ENCODE peak calls at places on chromosomes 3 and 15, in five cellular contexts. L, C, Q, E and J are unnamed samples.
A peak's percentile ranks its signal among the peaks of the same experiment; 100 is the strongest.

GRCh38 chr15:79743032-79743431 is 153.8 kb downstream of the MTHFS start:
- DNase-seq in Q (no peak), L (no peak), E (peak; percentile 18), C (no peak), J (no peak)

GRCh38 chr15:48866141-48866563 is 11.8 kb upstream of the EID1 start:
- DNase-seq in L (no peak), C (no peak), Q (no peak), E (peak; percentile 49), J (peak; percentile 25)

GRCh38 chr3:134002326-134002725 is 27.4 kb downstream of the SLCO2A1 start:
- DNase-seq in Q (peak; percentile 10), E (peak; percentile 26), L (no peak), C (no peak), J (peak; percentile 42)

GRCh38 chr3:58657571-58658141 is 8.9 kb downstream of the FAM3D start:
- DNase-seq in E (no peak), Q (no peak), L (no peak), C (no peak), J (no peak)

GRCh38 chr3:39000008-39000450 is 51.7 kb downstream of the SCN11A start:
- DNase-seq in L (no peak), Q (peak; percentile 21), C (peak; percentile 79), E (peak; percentile 80), J (peak; percentile 46)

GRCh38 chr3:124843496-124843895 is 43.7 kb downstream of the ITGB5 start:
- DNase-seq in C (no peak), Q (no peak), L (no peak), E (no peak), J (no peak)

GRCh38 chr3:43153189-43154083 is 47.6 kb upstream of the POMGNT2 start:
- DNase-seq in L (no peak), E (peak; percentile 74), Q (peak; percentile 60), C (peak; percentile 18), J (no peak)

GRCh38 chr3:9862391-9863235 is 17.4 kb downstream of the CIDEC start:
- DNase-seq in E (peak; percentile 45), C (peak; percentile 86), Q (no peak), L (peak; percentile 92), J (no peak)

GRCh38 chr15:95368211-95368610 is 962.3 kb upstream of the NR2F2 start:
- DNase-seq in L (no peak), C (no peak), Q (no peak), E (peak; percentile 45), J (no peak)

GRCh38 chr15:70528816-70529215 is 234.5 kb downstream of the UACA start:
- DNase-seq in L (peak; percentile 19), Q (no peak), C (no peak), E (no peak), J (no peak)

GRCh38 chr3:468172-468571 is 271.6 kb downstream of the CHL1 start:
- DNase-seq in Q (no peak), C (peak; percentile 33), L (no peak), E (peak; percentile 5), J (no peak)

GRCh38 chr3:187188931-187189330 is 8.4 kb upstream of the RTP1 start:
- DNase-seq in E (no peak), Q (no peak), C (no peak), L (no peak), J (no peak)

GRCh38 chr3:40679289-40679688 is 154.5 kb downstream of the ZNF621 start:
- DNase-seq in Q (no peak), E (no peak), C (no peak), L (no peak), J (no peak)

GRCh38 chr3:35666893-35667292 is 27.6 kb downstream of the ARPP21 start:
- DNase-seq in C (no peak), L (no peak), Q (no peak), E (peak; percentile 31), J (no peak)

GRCh38 chr15:62469874-62470688 is 305.0 kb upstream of the C2CD4B start:
- DNase-seq in E (peak; percentile 83), C (no peak), Q (peak; percentile 54), L (peak; percentile 81), J (peak; percentile 91)

GRCh38 chr3:160226740-160227048 is 1.5 kb downstream of the C3orf80 start:
- DNase-seq in E (no peak), Q (no peak), L (no peak), C (no peak), J (no peak)

GRCh38 chr3:38455639-38456430 is 2.1 kb downstream of the ACVR2B start:
- DNase-seq in E (no peak), C (peak; percentile 8), Q (peak; percentile 3), L (peak; percentile 89), J (no peak)

GRCh38 chr3:64814360-64814759 is 126.6 kb upstream of the ADAMTS9 start:
- DNase-seq in C (no peak), E (no peak), Q (no peak), L (no peak), J (no peak)

GRCh38 chr15:53974813-53975212 is 3.4 kb upstream of the UNC13C start:
- DNase-seq in E (no peak), C (no peak), L (no peak), Q (no peak), J (no peak)

GRCh38 chr3:87227835-87228144 is 681 bp downstream of the CHMP2B start:
- DNase-seq in L (no peak), C (no peak), E (no peak), Q (no peak), J (no peak)

GRCh38 chr3:31116651-31117050 is 222.2 kb upstream of the GADL1 start:
- DNase-seq in C (no peak), E (peak; percentile 63), Q (peak; percentile 8), L (no peak), J (no peak)

GRCh38 chr3:151024339-151024738 is 51.8 kb upstream of the CLRN1 start:
- DNase-seq in E (no peak), C (no peak), L (no peak), Q (no peak), J (no peak)

GRCh38 chr15:86445750-86446149 is 366.1 kb downstream of the AGBL1 start:
- DNase-seq in L (no peak), C (no peak), Q (no peak), E (no peak), J (no peak)

GRCh38 chr15:64205202-64205601 is 42.4 kb upstream of the PPIB start:
- DNase-seq in E (no peak), Q (no peak), L (no peak), C (no peak), J (no peak)

GRCh38 chr3:114411811-114412803 is 118.3 kb downstream of the TIGIT start:
- DNase-seq in Q (no peak), C (no peak), E (peak; percentile 81), L (no peak), J (no peak)

GRCh38 chr15:38714309-38715072 is 149.9 kb upstream of the RASGRP1 start:
- DNase-seq in E (peak; percentile 43), Q (peak; percentile 86), L (no peak), C (no peak), J (peak; percentile 99)

GRCh38 chr3:126022741-126023359 is 53.9 kb downstream of the ROPN1B start:
- DNase-seq in L (no peak), Q (no peak), C (no peak), E (no peak), J (no peak)

GRCh38 chr3:124878561-124879394 is 8.4 kb downstream of the ITGB5 start:
- DNase-seq in Q (peak; percentile 84), L (peak; percentile 39), C (no peak), E (peak; percentile 98), J (peak; percentile 85)

GRCh38 chr3:159779883-159780282 is 208.8 kb upstream of the IL12A start:
- DNase-seq in Q (no peak), L (no peak), E (peak; percentile 46), C (no peak), J (no peak)

GRCh38 chr3:177194319-177194718 is 3.0 kb downstream of the TBL1XR1 start:
- DNase-seq in E (no peak), Q (no peak), C (no peak), L (no peak), J (no peak)

GRCh38 chr3:177193706-177194268 is 3.5 kb downstream of the TBL1XR1 start:
- DNase-seq in Q (no peak), L (no peak), C (no peak), E (no peak), J (no peak)

GRCh38 chr3:177195242-177195940 is 1.9 kb downstream of the TBL1XR1 start:
- DNase-seq in L (peak; percentile 62), E (peak; percentile 47), C (peak; percentile 40), Q (no peak), J (no peak)

GRCh38 chr3:177190701-177191100 is 6.6 kb downstream of the TBL1XR1 start:
- DNase-seq in Q (no peak), L (no peak), C (no peak), E (peak; percentile 48), J (no peak)

GRCh38 chr3:177191108-177191779 is 6.0 kb downstream of the TBL1XR1 start:
- DNase-seq in C (no peak), E (no peak), Q (no peak), L (no peak), J (no peak)
- H3K4me3 ChIP-seq in C (no peak overlapping the region), E (no peak overlapping the region), Q (no peak overlapping the region), L (peak overlapping the region; percentile 59), J (no peak overlapping the region)

GRCh38 chr3:107884719-107885460 is 205.9 kb downstream of the CD47 start:
- DNase-seq in E (peak; percentile 48), C (peak; percentile 11), L (no peak), Q (peak; percentile 10), J (peak; percentile 76)
- TF ChIP-seq CTCF in E (no peak), C (peak; percentile 41), L (peak; percentile 58), Q (peak; percentile 46), J (no peak)

GRCh38 chr3:32913790-32914446 is 37.5 kb upstream of the CCR4 start:
- DNase-seq in Q (no peak), E (peak; percentile 10), C (no peak), L (no peak), J (peak; percentile 87)

GRCh38 chr3:32909999-32910398 is 41.4 kb upstream of the CCR4 start:
- DNase-seq in Q (no peak), L (no peak), C (no peak), E (no peak), J (no peak)

GRCh38 chr3:32912046-32912445 is 39.4 kb upstream of the CCR4 start:
- DNase-seq in Q (no peak), C (no peak), E (no peak), L (no peak), J (no peak)

GRCh38 chr3:32910954-32911353 is 40.5 kb upstream of the CCR4 start:
- DNase-seq in E (no peak), Q (no peak), C (no peak), L (no peak), J (peak; percentile 67)
- H3K4me3 ChIP-seq in E (no peak overlapping the region), Q (no peak overlapping the region), C (no peak overlapping the region), L (no peak overlapping the region), J (no peak overlapping the region)

GRCh38 chr15:100786901-100787566 is 92.6 kb upstream of the ALDH1A3 start:
- DNase-seq in E (no peak), L (peak; percentile 36), Q (no peak), C (no peak), J (no peak)

GRCh38 chr15:100788731-100789105 is 90.9 kb upstream of the ALDH1A3 start:
- DNase-seq in L (peak; percentile 24), E (no peak), C (no peak), Q (no peak), J (no peak)

GRCh38 chr15:100786139-100786531 is 93.5 kb upstream of the ALDH1A3 start:
- DNase-seq in Q (no peak), C (no peak), L (peak; percentile 19), E (no peak), J (no peak)

GRCh38 chr15:100788080-100788730 is 91.4 kb upstream of the ALDH1A3 start:
- DNase-seq in Q (no peak), L (peak; percentile 24), E (no peak), C (no peak), J (no peak)

DNA sequence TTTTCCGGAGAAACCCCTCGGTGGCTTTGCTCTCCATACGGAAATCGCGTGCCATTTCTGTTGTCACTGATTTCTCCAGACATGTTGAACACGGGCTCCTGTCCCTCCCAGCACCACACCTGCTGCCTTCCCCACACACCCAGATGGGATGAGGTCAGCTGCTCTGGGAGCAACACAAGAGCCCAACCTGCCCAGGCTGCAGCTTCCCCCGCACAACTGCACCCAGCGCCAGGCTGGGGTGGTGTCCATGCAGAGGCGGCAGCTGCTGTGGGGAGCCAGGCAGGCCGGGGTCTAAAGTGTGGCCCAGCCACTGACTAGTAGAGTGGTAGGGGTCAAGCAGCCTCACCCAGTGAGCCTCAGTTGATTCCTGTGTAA is 92.1 kb upstream of the ALDH1A3 start:
- DNase-seq in E (no peak), L (no peak), Q (no peak), C (no peak), J (no peak)
- TF ChIP-seq CTCF in E (no peak), L (no peak), Q (no peak), C (no peak), J (no peak)